ENCODE peak calls at places on chromosomes 16 and 17, in ten cellular contexts. One of them, this sample, is unnamed.

GRCh38 chr16:22216191-22216831 is 10.2 kb downstream of the EEF2K start:
- DNase-seq in PC-9: no peak
- DNase-seq in adipocyte: peak; percentile 65
- DNase-seq in neural progenitor cell: no peak
- DNase-seq in fibroblast of lung: peak; percentile 52
- DNase-seq in colonic mucosa: no peak
- DNase-seq in body of pancreas: no peak
- DNase-seq in IMR-90: peak; percentile 68
- DNase-seq in stomach: no peak
- DNase-seq in lower lobe of right lung: no peak
- DNase-seq in this sample: no peak

GRCh38 chr16:84699712-84700517 is at the start of gene USP10:
- DNase-seq in PC-9: no peak
- DNase-seq in adipocyte: peak; percentile 92
- DNase-seq in neural progenitor cell: peak; percentile 95
- DNase-seq in fibroblast of lung: peak; percentile 64
- DNase-seq in colonic mucosa: peak; percentile 79
- DNase-seq in body of pancreas: peak; percentile 83
- DNase-seq in IMR-90: peak; percentile 68
- DNase-seq in stomach: peak; percentile 86
- DNase-seq in lower lobe of right lung: peak; percentile 87
- DNase-seq in this sample: peak; percentile 90

GRCh38 chr17:29575511-29576213 is 7.2 kb downstream of the TP53I13 start:
- DNase-seq in PC-9: peak; percentile 13
- DNase-seq in adipocyte: no peak
- DNase-seq in neural progenitor cell: no peak
- DNase-seq in fibroblast of lung: no peak
- DNase-seq in colonic mucosa: peak; percentile 20
- DNase-seq in body of pancreas: peak; percentile 9
- DNase-seq in IMR-90: no peak
- DNase-seq in stomach: no peak
- DNase-seq in lower lobe of right lung: no peak
- DNase-seq in this sample: no peak

GRCh38 chr17:58755577-58756245 is at the start of gene PPM1E:
- DNase-seq in PC-9: peak; percentile 19
- DNase-seq in adipocyte: peak; percentile 36
- DNase-seq in neural progenitor cell: peak; percentile 99
- DNase-seq in fibroblast of lung: peak; percentile 44
- DNase-seq in colonic mucosa: peak; percentile 19
- DNase-seq in body of pancreas: peak; percentile 63
- DNase-seq in IMR-90: peak; percentile 26
- DNase-seq in stomach: peak; percentile 33
- DNase-seq in lower lobe of right lung: peak; percentile 59
- DNase-seq in this sample: peak; percentile 87

GRCh38 chr17:44628234-44629188 is 27.8 kb upstream of the MEIOC start:
- DNase-seq in PC-9: no peak
- DNase-seq in adipocyte: no peak
- DNase-seq in neural progenitor cell: peak; percentile 96
- DNase-seq in fibroblast of lung: peak; percentile 44
- DNase-seq in colonic mucosa: peak; percentile 25
- DNase-seq in body of pancreas: peak; percentile 15
- DNase-seq in IMR-90: no peak
- DNase-seq in stomach: no peak
- DNase-seq in lower lobe of right lung: peak; percentile 57
- DNase-seq in this sample: no peak

GRCh38 chr17:64015447-64015846 is 5.0 kb downstream of the ICAM2 start:
- DNase-seq in PC-9: no peak
- DNase-seq in adipocyte: no peak
- DNase-seq in neural progenitor cell: no peak
- DNase-seq in fibroblast of lung: no peak
- DNase-seq in colonic mucosa: peak; percentile 7
- DNase-seq in body of pancreas: no peak
- DNase-seq in IMR-90: no peak
- DNase-seq in stomach: no peak
- DNase-seq in lower lobe of right lung: no peak
- DNase-seq in this sample: no peak

GRCh38 chr17:46787478-46787877 is 31.0 kb downstream of the WNT3 start:
- DNase-seq in PC-9: no peak
- DNase-seq in adipocyte: no peak
- DNase-seq in neural progenitor cell: no peak
- DNase-seq in fibroblast of lung: no peak
- DNase-seq in colonic mucosa: no peak
- DNase-seq in body of pancreas: no peak
- DNase-seq in IMR-90: no peak
- DNase-seq in stomach: no peak
- DNase-seq in lower lobe of right lung: no peak
- DNase-seq in this sample: no peak

GRCh38 chr16:28090646-28091377 is 27.3 kb upstream of the GSG1L start:
- DNase-seq in PC-9: peak; percentile 66
- DNase-seq in adipocyte: no peak
- DNase-seq in neural progenitor cell: peak; percentile 66
- DNase-seq in fibroblast of lung: peak; percentile 9
- DNase-seq in colonic mucosa: no peak
- DNase-seq in body of pancreas: no peak
- DNase-seq in IMR-90: peak; percentile 72
- DNase-seq in stomach: no peak
- DNase-seq in lower lobe of right lung: no peak
- DNase-seq in this sample: no peak

GRCh38 chr17:9703781-9704082 is 58.4 kb downstream of the USP43 start:
- DNase-seq in PC-9: no peak
- DNase-seq in adipocyte: no peak
- DNase-seq in neural progenitor cell: no peak
- DNase-seq in fibroblast of lung: no peak
- DNase-seq in colonic mucosa: no peak
- DNase-seq in body of pancreas: no peak
- DNase-seq in IMR-90: no peak
- DNase-seq in stomach: no peak
- DNase-seq in lower lobe of right lung: no peak
- DNase-seq in this sample: no peak

GRCh38 chr17:9322298-9322697 is 253.3 kb downstream of the STX8 start:
- DNase-seq in PC-9: no peak
- DNase-seq in adipocyte: no peak
- DNase-seq in neural progenitor cell: peak; percentile 56
- DNase-seq in fibroblast of lung: no peak
- DNase-seq in colonic mucosa: no peak
- DNase-seq in body of pancreas: no peak
- DNase-seq in IMR-90: no peak
- DNase-seq in stomach: no peak
- DNase-seq in lower lobe of right lung: no peak
- DNase-seq in this sample: peak; percentile 61

GRCh38 chr17:44219636-44220210 is at the start of gene UBTF:
- DNase-seq in PC-9: no peak
- DNase-seq in adipocyte: peak; percentile 74
- DNase-seq in neural progenitor cell: peak; percentile 91
- DNase-seq in fibroblast of lung: peak; percentile 61
- DNase-seq in colonic mucosa: no peak
- DNase-seq in body of pancreas: peak; percentile 73
- DNase-seq in IMR-90: peak; percentile 45
- DNase-seq in stomach: peak; percentile 62
- DNase-seq in lower lobe of right lung: peak; percentile 76
- DNase-seq in this sample: peak; percentile 84

GRCh38 chr16:78665373-78665772 is 565.9 kb downstream of the WWOX start:
- DNase-seq in PC-9: no peak
- DNase-seq in adipocyte: no peak
- DNase-seq in neural progenitor cell: no peak
- DNase-seq in fibroblast of lung: no peak
- DNase-seq in colonic mucosa: no peak
- DNase-seq in body of pancreas: no peak
- DNase-seq in IMR-90: no peak
- DNase-seq in stomach: no peak
- DNase-seq in lower lobe of right lung: no peak
- DNase-seq in this sample: no peak

GRCh38 chr16:86029131-86029741 is 130.3 kb downstream of the IRF8 start:
- DNase-seq in PC-9: no peak
- DNase-seq in adipocyte: peak; percentile 36
- DNase-seq in neural progenitor cell: no peak
- DNase-seq in fibroblast of lung: peak; percentile 52
- DNase-seq in colonic mucosa: peak; percentile 66
- DNase-seq in body of pancreas: peak; percentile 10
- DNase-seq in IMR-90: peak; percentile 68
- DNase-seq in stomach: peak; percentile 49
- DNase-seq in lower lobe of right lung: no peak
- DNase-seq in this sample: peak; percentile 20

GRCh38 chr17:42743595-42744282 is 1.1 kb downstream of the EZH1 start:
- DNase-seq in PC-9: no peak
- DNase-seq in adipocyte: no peak
- DNase-seq in neural progenitor cell: no peak
- DNase-seq in fibroblast of lung: no peak
- DNase-seq in colonic mucosa: no peak
- DNase-seq in body of pancreas: no peak
- DNase-seq in IMR-90: no peak
- DNase-seq in stomach: no peak
- DNase-seq in lower lobe of right lung: no peak
- DNase-seq in this sample: peak; percentile 3

GRCh38 chr17:66971249-66971648 is 6.7 kb downstream of the CACNG4 start:
- DNase-seq in PC-9: no peak
- DNase-seq in adipocyte: no peak
- DNase-seq in neural progenitor cell: no peak
- DNase-seq in fibroblast of lung: no peak
- DNase-seq in colonic mucosa: no peak
- DNase-seq in body of pancreas: no peak
- DNase-seq in IMR-90: no peak
- DNase-seq in stomach: no peak
- DNase-seq in lower lobe of right lung: no peak
- DNase-seq in this sample: no peak

GRCh38 chr16:83615981-83616380 is 191.8 kb upstream of the HSBP1 start:
- DNase-seq in PC-9: no peak
- DNase-seq in adipocyte: no peak
- DNase-seq in neural progenitor cell: no peak
- DNase-seq in fibroblast of lung: no peak
- DNase-seq in colonic mucosa: no peak
- DNase-seq in body of pancreas: no peak
- DNase-seq in IMR-90: no peak
- DNase-seq in stomach: no peak
- DNase-seq in lower lobe of right lung: no peak
- DNase-seq in this sample: no peak

GRCh38 chr17:61410100-61410551 is 10.5 kb downstream of the TBX2 start:
- DNase-seq in PC-9: no peak
- DNase-seq in adipocyte: peak; percentile 27
- DNase-seq in neural progenitor cell: no peak
- DNase-seq in fibroblast of lung: no peak
- DNase-seq in colonic mucosa: no peak
- DNase-seq in body of pancreas: no peak
- DNase-seq in IMR-90: no peak
- DNase-seq in stomach: no peak
- DNase-seq in lower lobe of right lung: peak; percentile 45
- DNase-seq in this sample: no peak

GRCh38 chr16:57282510-57283213 is 1.8 kb downstream of the PLLP start:
- DNase-seq in PC-9: no peak
- DNase-seq in adipocyte: no peak
- DNase-seq in neural progenitor cell: no peak
- DNase-seq in fibroblast of lung: no peak
- DNase-seq in colonic mucosa: no peak
- DNase-seq in body of pancreas: peak; percentile 41
- DNase-seq in IMR-90: no peak
- DNase-seq in stomach: no peak
- DNase-seq in lower lobe of right lung: no peak
- DNase-seq in this sample: no peak

DNA sequence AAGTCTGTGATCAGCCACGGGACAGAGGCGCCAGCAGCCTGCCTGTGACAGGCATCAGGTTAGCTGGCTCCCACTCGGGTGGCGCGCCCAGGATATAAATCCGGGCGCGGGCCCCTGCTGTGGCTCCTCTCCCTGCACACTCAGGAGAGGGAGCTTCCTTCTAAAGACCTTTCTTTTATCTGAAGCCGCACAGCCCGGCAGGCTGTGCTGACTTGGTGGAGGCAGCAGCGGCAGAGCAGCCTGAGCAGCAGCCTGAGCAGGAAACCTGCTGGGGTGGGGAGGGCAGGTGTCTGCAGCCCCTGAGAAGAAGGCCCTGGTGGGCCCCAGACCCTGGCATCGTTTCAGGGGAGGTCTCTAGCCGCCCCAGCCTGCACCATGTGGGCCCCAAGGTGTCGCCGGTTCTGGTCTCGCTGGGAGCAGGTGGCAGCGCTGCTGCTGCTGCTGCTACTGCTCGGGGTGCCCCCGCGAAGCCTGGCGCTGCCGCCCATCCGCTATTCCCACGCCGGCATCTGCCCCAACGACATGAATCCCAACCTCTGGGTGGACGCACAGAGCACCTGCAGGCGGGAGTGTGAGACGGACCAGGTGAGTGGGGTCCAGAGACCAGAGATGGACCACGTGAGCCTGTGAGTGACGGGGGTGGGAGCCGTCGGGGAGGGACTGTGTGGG is at the start of gene WFIKKN2:
- DNase-seq in PC-9: peak; percentile 25
- DNase-seq in adipocyte: no peak
- DNase-seq in neural progenitor cell: peak; percentile 48
- DNase-seq in fibroblast of lung: no peak
- DNase-seq in colonic mucosa: no peak
- DNase-seq in body of pancreas: no peak
- DNase-seq in IMR-90: no peak
- DNase-seq in stomach: no peak
- DNase-seq in lower lobe of right lung: no peak
- DNase-seq in this sample: no peak
- H3K4me3 ChIP-seq in PC-9: no peak within 1 kb of the TSS
- H3K4me3 ChIP-seq in adipocyte: peak within 1 kb of the TSS; percentile 61
- H3K4me3 ChIP-seq in neural progenitor cell: no peak within 1 kb of the TSS
- H3K4me3 ChIP-seq in fibroblast of lung: peak within 1 kb of the TSS; percentile 17
- H3K4me3 ChIP-seq in colonic mucosa: peak within 1 kb of the TSS; percentile 12
- H3K4me3 ChIP-seq in body of pancreas: no peak within 1 kb of the TSS
- H3K4me3 ChIP-seq in IMR-90: no peak within 1 kb of the TSS
- H3K4me3 ChIP-seq in stomach: peak within 1 kb of the TSS; percentile 24
- H3K4me3 ChIP-seq in lower lobe of right lung: peak within 1 kb of the TSS; percentile 31
- H3K4me3 ChIP-seq in this sample: no peak within 1 kb of the TSS

GRCh38 chr17:79667746-79668145 is 56.9 kb upstream of the RBFOX3 start:
- DNase-seq in PC-9: no peak
- DNase-seq in adipocyte: no peak
- DNase-seq in neural progenitor cell: no peak
- DNase-seq in fibroblast of lung: no peak
- DNase-seq in colonic mucosa: no peak
- DNase-seq in body of pancreas: no peak
- DNase-seq in IMR-90: no peak
- DNase-seq in stomach: no peak
- DNase-seq in lower lobe of right lung: no peak
- DNase-seq in this sample: no peak
- H3K27me3 ChIP-seq in PC-9: peaks cover 59% of the 10 kb centered on the region
- H3K27me3 ChIP-seq in adipocyte: peaks cover 56% of the 10 kb centered on the region
- H3K27me3 ChIP-seq in neural progenitor cell: peaks cover 4% of the 10 kb centered on the region
- H3K27me3 ChIP-seq in fibroblast of lung: no peaks in the 10 kb centered on the region
- H3K27me3 ChIP-seq in colonic mucosa: no peaks in the 10 kb centered on the region
- H3K27me3 ChIP-seq in body of pancreas: no peaks in the 10 kb centered on the region
- H3K27me3 ChIP-seq in IMR-90: peaks cover 15% of the 10 kb centered on the region
- H3K27me3 ChIP-seq in stomach: peaks cover 11% of the 10 kb centered on the region
- H3K27me3 ChIP-seq in lower lobe of right lung: peaks cover 21% of the 10 kb centered on the region
- H3K27me3 ChIP-seq in this sample: peaks cover 42% of the 10 kb centered on the region

GRCh38 chr16:1800703-1801102 is 7.2 kb upstream of the IGFALS start:
- DNase-seq in PC-9: no peak
- DNase-seq in adipocyte: no peak
- DNase-seq in neural progenitor cell: no peak
- DNase-seq in fibroblast of lung: no peak
- DNase-seq in colonic mucosa: no peak
- DNase-seq in body of pancreas: no peak
- DNase-seq in IMR-90: no peak
- DNase-seq in stomach: no peak
- DNase-seq in lower lobe of right lung: no peak
- DNase-seq in this sample: no peak
- H3K4me3 ChIP-seq in PC-9: no peak overlapping the region
- H3K4me3 ChIP-seq in adipocyte: no peak overlapping the region
- H3K4me3 ChIP-seq in neural progenitor cell: no peak overlapping the region
- H3K4me3 ChIP-seq in fibroblast of lung: no peak overlapping the region
- H3K4me3 ChIP-seq in colonic mucosa: no peak overlapping the region
- H3K4me3 ChIP-seq in body of pancreas: no peak overlapping the region
- H3K4me3 ChIP-seq in IMR-90: no peak overlapping the region
- H3K4me3 ChIP-seq in stomach: no peak overlapping the region
- H3K4me3 ChIP-seq in lower lobe of right lung: no peak overlapping the region
- H3K4me3 ChIP-seq in this sample: no peak overlapping the region

GRCh38 chr17:6259899-6260298 is 175.0 kb downstream of the AIPL1 start:
- DNase-seq in PC-9: no peak
- DNase-seq in adipocyte: no peak
- DNase-seq in neural progenitor cell: no peak
- DNase-seq in fibroblast of lung: no peak
- DNase-seq in colonic mucosa: no peak
- DNase-seq in body of pancreas: no peak
- DNase-seq in IMR-90: no peak
- DNase-seq in stomach: no peak
- DNase-seq in lower lobe of right lung: no peak
- DNase-seq in this sample: no peak
- H3K27me3 ChIP-seq in PC-9: peaks cover 79% of the 10 kb centered on the region
- H3K27me3 ChIP-seq in adipocyte: peaks cover 3% of the 10 kb centered on the region
- H3K27me3 ChIP-seq in neural progenitor cell: no peaks in the 10 kb centered on the region
- H3K27me3 ChIP-seq in fibroblast of lung: no peaks in the 10 kb centered on the region
- H3K27me3 ChIP-seq in colonic mucosa: no peaks in the 10 kb centered on the region
- H3K27me3 ChIP-seq in body of pancreas: no peaks in the 10 kb centered on the region
- H3K27me3 ChIP-seq in IMR-90: no peaks in the 10 kb centered on the region
- H3K27me3 ChIP-seq in stomach: no peaks in the 10 kb centered on the region
- H3K27me3 ChIP-seq in lower lobe of right lung: no peaks in the 10 kb centered on the region
- H3K27me3 ChIP-seq in this sample: peaks cover 15% of the 10 kb centered on the region

This sample was measured in A673.